ENCODE peak calls at places on chromosome 12, in nine cellular contexts. Z is ascending aorta, X is heart left ventricle, L is K562, S is GM23338, I is H1, A is SJSA1, J is cardiac muscle cell, M is IMR-90. R is an unnamed sample.
A peak's percentile ranks its signal among the peaks of the same experiment; 100 is the strongest.

GRCh38 chr12:112575559-112576067 is 156.9 kb downstream of the PTPN11 start:
- DNase-seq in A (no peak), M (no peak), J (no peak), I (no peak), L (no peak), Z (no peak), S (no peak), X (no peak), R (no peak)

GRCh38 chr12:39782026-39782545 is 162.5 kb upstream of the ABCD2 start:
- DNase-seq in J (no peak), L (no peak), Z (no peak), M (no peak), A (no peak), X (no peak), S (no peak), I (no peak), R (no peak)

GRCh38 chr12:89040146-89040964 is 311.9 kb downstream of the DUSP6 start:
- DNase-seq in L (no peak), S (peak; percentile 27), Z (no peak), I (no peak), X (no peak), M (peak; percentile 44), J (no peak), A (no peak), R (peak; percentile 24)

GRCh38 chr12:48388938-48389337 is 38.2 kb upstream of the ZNF641 start:
- DNase-seq in Z (no peak), M (peak; percentile 8), I (no peak), A (no peak), X (no peak), S (no peak), J (no peak), L (no peak), R (no peak)

GRCh38 chr12:75585309-75585708 is 73.9 kb upstream of the KRR1 start:
- DNase-seq in M (peak; percentile 92), I (no peak), S (no peak), L (no peak), Z (no peak), A (peak; percentile 44), X (no peak), J (no peak), R (no peak)

GRCh38 chr12:4975574-4975973 is 65.9 kb downstream of the KCNA1 start:
- DNase-seq in X (no peak), M (no peak), Z (no peak), I (no peak), A (no peak), S (peak; percentile 46), J (no peak), L (peak; percentile 10), R (no peak)

GRCh38 chr12:21527451-21528180 is 1.5 kb downstream of the SPX start:
- DNase-seq in S (peak; percentile 85), M (peak; percentile 18), I (peak; percentile 54), A (peak; percentile 53), Z (peak; percentile 69), L (no peak), J (peak; percentile 83), X (peak; percentile 56), R (peak; percentile 53)

GRCh38 chr12:128168273-128168672 is 98.7 kb upstream of the TMEM132C start:
- DNase-seq in S (no peak), I (no peak), J (no peak), A (no peak), X (no peak), M (no peak), Z (no peak), L (no peak), R (no peak)

GRCh38 chr12:96986883-96987523 is 79.9 kb downstream of the NEDD1 start:
- DNase-seq in X (no peak), M (peak; percentile 7), Z (no peak), L (peak; percentile 16), A (no peak), S (peak; percentile 78), I (no peak), J (peak; percentile 45), R (no peak)

GRCh38 chr12:5232291-5232690 is 188.6 kb downstream of the KCNA5 start:
- DNase-seq in L (no peak), J (no peak), I (no peak), X (no peak), Z (no peak), M (peak; percentile 64), A (no peak), S (no peak), R (no peak)

GRCh38 chr12:51951199-51951842 is at the start of gene ACVR1B:
- DNase-seq in J (peak; percentile 95), L (peak; percentile 92), A (peak; percentile 85), X (peak; percentile 91), Z (peak; percentile 96), S (peak; percentile 91), M (peak; percentile 90), I (no peak), R (peak; percentile 91)

GRCh38 chr12:116879509-116880212 is 1.6 kb downstream of the HRK start:
- DNase-seq in X (no peak), A (no peak), I (no peak), S (peak; percentile 42), J (no peak), M (no peak), Z (no peak), L (no peak), R (no peak)

GRCh38 chr12:69401940-69402339 is 42.4 kb downstream of the YEATS4 start:
- DNase-seq in X (no peak), M (no peak), A (no peak), S (no peak), L (no peak), Z (no peak), I (no peak), J (no peak), R (no peak)

GRCh38 chr12:110253176-110253575 is 27.9 kb upstream of the ATP2A2 start:
- DNase-seq in X (peak; percentile 76), M (peak; percentile 61), J (peak; percentile 65), A (no peak), I (no peak), Z (peak; percentile 80), L (no peak), S (no peak), R (peak; percentile 59)

GRCh38 chr12:70007687-70008086 is 182.7 kb downstream of the MYRFL start:
- DNase-seq in L (no peak), A (no peak), X (no peak), S (no peak), I (no peak), J (no peak), M (no peak), Z (no peak), R (no peak)

GRCh38 chr12:68970951-68971350 is 38.0 kb upstream of the CPM start:
- DNase-seq in Z (no peak), X (no peak), J (no peak), A (no peak), S (no peak), L (no peak), I (no peak), M (no peak), R (no peak)

GRCh38 chr12:32367381-32367780 is 32.0 kb upstream of the FGD4 start:
- DNase-seq in I (no peak), M (no peak), S (no peak), Z (no peak), A (no peak), J (peak; percentile 20), X (no peak), L (no peak), R (no peak)

GRCh38 chr12:93979189-93979588 is 169.2 kb upstream of the PLXNC1 start:
- DNase-seq in M (peak; percentile 38), Z (no peak), S (peak; percentile 44), L (no peak), I (no peak), J (peak; percentile 35), A (no peak), X (no peak), R (no peak)

GRCh38 chr12:93089805-93090569 is 160.9 kb upstream of the EEA1 start:
- DNase-seq in Z (no peak), M (peak; percentile 99), S (no peak), A (no peak), L (peak; percentile 48), I (no peak), J (no peak), X (no peak), R (no peak)

GRCh38 chr12:47017901-47018479 is 61.4 kb upstream of the PCED1B start:
- DNase-seq in S (no peak), Z (no peak), J (no peak), I (no peak), X (no peak), M (peak; percentile 28), A (peak; percentile 97), L (no peak), R (no peak)

GRCh38 chr12:47017041-47017713 is 62.2 kb upstream of the PCED1B start:
- DNase-seq in X (no peak), M (no peak), J (no peak), I (no peak), Z (no peak), S (no peak), A (peak; percentile 73), L (no peak), R (no peak)

GRCh38 chr12:47015381-47015780 is 64.0 kb upstream of the PCED1B start:
- DNase-seq in L (no peak), I (no peak), J (no peak), M (no peak), S (no peak), X (no peak), A (peak; percentile 63), Z (no peak), R (no peak)

GRCh38 chr12:47012552-47012951 is 66.9 kb upstream of the PCED1B start:
- DNase-seq in I (no peak), J (no peak), L (no peak), A (peak; percentile 62), S (no peak), M (no peak), X (no peak), Z (no peak), R (no peak)

GRCh38 chr12:47014474-47014873 is 64.9 kb upstream of the PCED1B start:
- DNase-seq in A (peak; percentile 100), L (no peak), I (no peak), X (no peak), S (no peak), M (peak; percentile 96), J (no peak), Z (no peak), R (no peak)
- H3K4me3 ChIP-seq in A (no peak overlapping the region), L (no peak overlapping the region), I (no peak overlapping the region), X (no peak overlapping the region), S (no peak overlapping the region), M (peak overlapping the region; percentile 11), J (no peak overlapping the region), Z (no peak overlapping the region), R (no peak overlapping the region)

GRCh38 chr12:122860854-122861585 is 25.8 kb downstream of the HIP1R start:
- DNase-seq in M (no peak), Z (no peak), I (no peak), A (no peak), X (no peak), L (no peak), S (no peak), J (no peak), R (no peak)
- H3K4me1 ChIP-seq in M (peaks cover 3% of the 10 kb centered on the region), Z (peaks cover 5% of the 10 kb centered on the region), I (no peaks in the 10 kb centered on the region), A (peaks cover 3% of the 10 kb centered on the region), X (peaks cover 21% of the 10 kb centered on the region), L (peaks cover 59% of the 10 kb centered on the region), S (no peaks in the 10 kb centered on the region), J (no peaks in the 10 kb centered on the region), R (peaks cover 6% of the 10 kb centered on the region)

GRCh38 chr12:122394626-122395194 is 27.8 kb downstream of the CLIP1 start:
- DNase-seq in A (no peak), I (no peak), S (no peak), J (no peak), X (no peak), Z (no peak), M (no peak), L (no peak), R (peak; percentile 66)
- H3K27ac ChIP-seq in A (peak overlapping the region; percentile 46), I (no peak overlapping the region), S (no peak overlapping the region), J (no peak overlapping the region), X (no peak overlapping the region), Z (peak overlapping the region; percentile 97), M (no peak overlapping the region), L (no peak overlapping the region), R (peak overlapping the region; percentile 94)

GRCh38 chr12:101967506-101967905 is 90.1 kb downstream of the DRAM1 start:
- DNase-seq in J (no peak), M (no peak), I (no peak), X (no peak), Z (no peak), A (no peak), S (no peak), L (no peak), R (no peak)
- H3K4me3 ChIP-seq in J (no peak overlapping the region), M (no peak overlapping the region), I (no peak overlapping the region), X (no peak overlapping the region), Z (no peak overlapping the region), A (no peak overlapping the region), S (no peak overlapping the region), L (no peak overlapping the region), R (no peak overlapping the region)